ENCODE peak calls at places on chromosomes 3 and 15, in five cellular contexts. Z, D, B, M and I are unnamed samples.

GRCh38 chr15:29636140-29636539 is 186.1 kb downstream of the TJP1 start:
- DNase-seq in Z (no peak), D (no peak), B (no peak), M (no peak), I (no peak)

GRCh38 chr15:99704444-99704838 is 28.8 kb downstream of the LYSMD4 start:
- DNase-seq in Z (peak), D (peak), M (no peak), B (no peak), I (peak)

GRCh38 chr15:90266485-90266884 is 1.0 kb downstream of the NGRN start:
- DNase-seq in B (no peak), M (no peak), Z (no peak), D (no peak), I (no peak)

GRCh38 chr3:138440137-138440536 is 5.7 kb downstream of the ESYT3 start:
- DNase-seq in Z (no peak), B (peak), M (no peak), D (no peak), I (no peak)

GRCh38 chr3:51933471-51934138 is 8.1 kb downstream of the RRP9 start:
- DNase-seq in M (no peak), D (no peak), Z (no peak), B (no peak), I (no peak)

GRCh38 chr3:182913889-182914288 is 66.4 kb downstream of the DCUN1D1 start:
- DNase-seq in B (no peak), M (no peak), Z (no peak), D (no peak), I (no peak)

GRCh38 chr3:126983653-126984390 is 907 bp downstream of the PLXNA1 start:
- DNase-seq in Z (no peak), M (no peak), D (no peak), B (no peak), I (no peak)

GRCh38 chr3:129441215-129441614 is 1.2 kb downstream of the IFT122 start:
- DNase-seq in Z (no peak), M (no peak), B (no peak), D (no peak), I (no peak)

GRCh38 chr3:8736436-8736835 is 2.8 kb downstream of the CAV3 start:
- DNase-seq in D (no peak), Z (no peak), M (no peak), B (peak), I (no peak)

GRCh38 chr15:68559342-68560310 is 19.2 kb upstream of the CORO2B start:
- DNase-seq in B (peak), M (peak), Z (peak), D (no peak), I (peak)

GRCh38 chr3:194606941-194607340 is 26.3 kb downstream of the TMEM44 start:
- DNase-seq in D (no peak), M (no peak), Z (no peak), B (no peak), I (no peak)

GRCh38 chr15:49619226-49619625 is 1.4 kb downstream of the FAM227B start:
- DNase-seq in B (no peak), Z (no peak), D (no peak), M (no peak), I (no peak)

GRCh38 chr3:129441782-129442181 is 1.8 kb downstream of the IFT122 start:
- DNase-seq in B (no peak), Z (no peak), M (no peak), D (no peak), I (peak)

GRCh38 chr3:9901967-9902366 is 681 bp upstream of the IL17RE start:
- DNase-seq in B (no peak), Z (no peak), M (no peak), D (no peak), I (no peak)

GRCh38 chr3:108036984-108037741 is 53.7 kb downstream of the CD47 start:
- DNase-seq in Z (no peak), M (no peak), B (no peak), D (no peak), I (no peak)

GRCh38 chr15:37099321-37100108 is 834 bp downstream of the MEIS2 start:
- DNase-seq in D (no peak), Z (no peak), M (no peak), B (no peak), I (peak)

GRCh38 chr3:140274429-140274828 is 339.4 kb downstream of the CLSTN2 start:
- DNase-seq in D (no peak), B (no peak), M (no peak), Z (no peak), I (no peak)

GRCh38 chr15:41513282-41514227 is at the start of gene LTK:
- DNase-seq in Z (no peak), M (no peak), B (no peak), D (no peak), I (peak)

GRCh38 chr3:163626753-163627152 is 1451.5 kb downstream of the SI start:
- DNase-seq in D (no peak), Z (no peak), M (no peak), B (no peak), I (no peak)

GRCh38 chr15:49824700-49825099 is 203.9 kb downstream of the DTWD1 start:
- DNase-seq in B (no peak), D (no peak), M (no peak), Z (no peak), I (no peak)

GRCh38 chr3:197312431-197312830 is 14.0 kb upstream of the DLG1 start:
- DNase-seq in Z (no peak), M (no peak), B (no peak), D (no peak), I (no peak)

GRCh38 chr3:30141178-30141581 is 465.2 kb upstream of the TGFBR2 start:
- DNase-seq in D (no peak), Z (no peak), M (no peak), B (no peak), I (no peak)

GRCh38 chr15:53671545-53671944 is 87.9 kb downstream of the WDR72 start:
- DNase-seq in M (no peak), Z (no peak), B (no peak), D (no peak), I (no peak)

GRCh38 chr15:87492321-87492720 is 764.2 kb downstream of the NTRK3 start:
- DNase-seq in M (no peak), D (no peak), Z (no peak), B (no peak), I (no peak)

GRCh38 chr3:128663151-128663550 is 12.5 kb upstream of the RPN1 start:
- DNase-seq in D (no peak), B (no peak), Z (no peak), M (no peak), I (no peak)

GRCh38 chr3:58594117-58594516 is 16.9 kb upstream of the FAM107A start:
- DNase-seq in Z (no peak), B (no peak), D (no peak), M (no peak), I (no peak)

GRCh38 chr3:55817177-55817576 is 330.1 kb upstream of the WNT5A start:
- DNase-seq in M (no peak), D (no peak), B (no peak), Z (no peak), I (no peak)

GRCh38 chr3:159025733-159026132 is 223.9 kb downstream of the MFSD1 start:
- DNase-seq in B (no peak), M (no peak), Z (no peak), D (no peak), I (no peak)

GRCh38 chr3:175729466-175729865 is 870.3 kb downstream of the NAALADL2 start:
- DNase-seq in Z (no peak), M (no peak), D (no peak), B (no peak), I (no peak)

GRCh38 chr15:43526261-43526930 is 9.0 kb downstream of the MAP1A start:
- DNase-seq in B (no peak), D (no peak), Z (no peak), M (no peak), I (peak)

GRCh38 chr3:189304465-189305341 is 132.9 kb downstream of the TPRG1 start:
- DNase-seq in B (no peak), Z (no peak), M (no peak), D (no peak), I (no peak)

GRCh38 chr3:55013145-55013544 is 85.3 kb upstream of the LRTM1 start:
- DNase-seq in B (no peak), M (no peak), D (no peak), Z (no peak), I (no peak)

GRCh38 chr15:53354905-53355304 is 404.6 kb downstream of the WDR72 start:
- DNase-seq in M (no peak), B (no peak), D (no peak), Z (no peak), I (no peak)